ENCODE peak calls at places on chromosomes 6 and 20, in six cellular contexts. I, O, M, E, Y and S are unnamed samples.

GRCh38 chr6:157328108-157328692 is 4.9 kb upstream of the TMEM242 start:
- DNase-seq in I (no peak), O (peak; percentile 25), M (no peak), E (no peak), Y (no peak), S (no peak)

GRCh38 chr6:13831623-13832022 is 17.3 kb upstream of the MCUR1 start:
- DNase-seq in I (no peak), O (no peak), M (no peak), E (no peak), Y (no peak), S (no peak)

GRCh38 chr6:84422380-84422968 is 195.0 kb upstream of the CEP162 start:
- DNase-seq in I (no peak), O (peak; percentile 41), M (peak; percentile 31), E (peak; percentile 92), Y (peak; percentile 23), S (no peak)

GRCh38 chr20:46204594-46205205 is 86.6 kb downstream of the CD40 start:
- DNase-seq in I (no peak), O (no peak), M (no peak), E (no peak), Y (no peak), S (no peak)

GRCh38 chr6:107491791-107492674 is 2.1 kb downstream of the SOBP start:
- DNase-seq in I (no peak), O (peak; percentile 56), M (no peak), E (no peak), Y (no peak), S (no peak)

GRCh38 chr6:160975111-160975510 is 16.5 kb upstream of the MAP3K4 start:
- DNase-seq in I (no peak), O (no peak), M (no peak), E (no peak), Y (no peak), S (no peak)

GRCh38 chr6:110101885-110102284 is 77.6 kb downstream of the WASF1 start:
- DNase-seq in I (no peak), O (no peak), M (no peak), E (no peak), Y (no peak), S (no peak)

GRCh38 chr6:56220078-56220477 is 27.3 kb downstream of the COL21A1 start:
- DNase-seq in I (no peak), O (no peak), M (no peak), E (no peak), Y (no peak), S (no peak)

GRCh38 chr6:76885861-76886301 is 577.4 kb downstream of the HTR1B start:
- DNase-seq in I (no peak), O (peak; percentile 19), M (no peak), E (no peak), Y (no peak), S (no peak)

GRCh38 chr6:168060521-168060931 is 18.5 kb downstream of the FRMD1 start:
- DNase-seq in I (peak; percentile 89), O (peak; percentile 43), M (no peak), E (no peak), Y (peak; percentile 90), S (no peak)

GRCh38 chr6:157033428-157034140 is 256.4 kb downstream of the ARID1B start:
- DNase-seq in I (no peak), O (peak; percentile 30), M (no peak), E (no peak), Y (no peak), S (no peak)

GRCh38 chr6:46011241-46012085 is 4.2 kb downstream of the CLIC5 start:
- DNase-seq in I (peak; percentile 30), O (no peak), M (no peak), E (no peak), Y (no peak), S (no peak)

GRCh38 chr20:19495905-19496703 is 262.0 kb upstream of the RIN2 start:
- DNase-seq in I (no peak), O (no peak), M (no peak), E (no peak), Y (no peak), S (no peak)

GRCh38 chr6:7761047-7761446 is 35.1 kb downstream of the BMP6 start:
- DNase-seq in I (no peak), O (peak; percentile 73), M (no peak), E (no peak), Y (no peak), S (no peak)

GRCh38 chr20:53891306-53891894 is 179.0 kb downstream of the BCAS1 start:
- DNase-seq in I (no peak), O (peak; percentile 83), M (no peak), E (no peak), Y (no peak), S (no peak)

GRCh38 chr20:53708129-53708968 is 114.7 kb upstream of the ZNF217 start:
- DNase-seq in I (no peak), O (peak; percentile 85), M (no peak), E (no peak), Y (no peak), S (no peak)

GRCh38 chr6:135300576-135300975 is 119.5 kb downstream of the MYB start:
- DNase-seq in I (no peak), O (peak; percentile 24), M (no peak), E (no peak), Y (no peak), S (no peak)

GRCh38 chr6:100518588-100518987 is 53.9 kb upstream of the SIM1 start:
- DNase-seq in I (no peak), O (no peak), M (no peak), E (no peak), Y (no peak), S (no peak)

GRCh38 chr6:3340358-3340798 is 81.6 kb downstream of the PSMG4 start:
- DNase-seq in I (no peak), O (no peak), M (no peak), E (no peak), Y (no peak), S (no peak)

GRCh38 chr6:24403501-24403824 is 727 bp downstream of the MRS2 start:
- DNase-seq in I (no peak), O (no peak), M (no peak), E (no peak), Y (no peak), S (no peak)

GRCh38 chr6:168016756-168017525 is 19.5 kb downstream of the KIF25 start:
- DNase-seq in I (no peak), O (no peak), M (no peak), E (peak; percentile 48), Y (no peak), S (peak; percentile 61)

GRCh38 chr20:6560978-6561377 is 206.5 kb upstream of the BMP2 start:
- DNase-seq in I (no peak), O (no peak), M (no peak), E (no peak), Y (peak; percentile 22), S (no peak)

GRCh38 chr6:3299221-3299620 is 40.5 kb downstream of the PSMG4 start:
- DNase-seq in I (no peak), O (no peak), M (no peak), E (no peak), Y (no peak), S (no peak)

GRCh38 chr6:43781941-43782704 is 12.1 kb downstream of the VEGFA start:
- DNase-seq in I (no peak), O (no peak), M (no peak), E (no peak), Y (peak; percentile 84), S (no peak)

GRCh38 chr6:168093071-168093505 is 14.1 kb upstream of the FRMD1 start:
- DNase-seq in I (peak; percentile 51), O (no peak), M (no peak), E (no peak), Y (no peak), S (no peak)

GRCh38 chr20:63858393-63859165 is 2.7 kb upstream of the ABHD16B start:
- DNase-seq in I (no peak), O (peak; percentile 59), M (no peak), E (peak; percentile 67), Y (no peak), S (no peak)
- H3K4me1 ChIP-seq in I (peaks cover 68% of the 10 kb centered on the region), O (peaks cover 29% of the 10 kb centered on the region), M (peaks cover 11% of the 10 kb centered on the region), E (peaks cover 49% of the 10 kb centered on the region), Y (peaks cover 31% of the 10 kb centered on the region), S (peaks cover 52% of the 10 kb centered on the region)

GRCh38 chr20:42204261-42204660 is 586.1 kb upstream of the CHD6 start:
- DNase-seq in I (no peak), O (no peak), M (no peak), E (no peak), Y (peak; percentile 43), S (no peak)
- TF ChIP-seq CTCF in I (no peak), O (no peak), M (no peak), E (peak; percentile 43), Y (peak; percentile 60), S (no peak)

GRCh38 chr6:36980129-36980528 is 5.9 kb downstream of the MTCH1 start:
- DNase-seq in I (no peak), O (no peak), M (no peak), E (no peak), Y (no peak), S (no peak)

GRCh38 chr6:36979343-36979742 is 6.7 kb downstream of the MTCH1 start:
- DNase-seq in I (peak; percentile 57), O (peak; percentile 41), M (no peak), E (no peak), Y (peak; percentile 82), S (no peak)

GRCh38 chr6:36983538-36983937 is 2.5 kb downstream of the MTCH1 start:
- DNase-seq in I (no peak), O (no peak), M (no peak), E (no peak), Y (no peak), S (no peak)

GRCh38 chr6:36978687-36979086 is 7.3 kb downstream of the MTCH1 start:
- DNase-seq in I (no peak), O (no peak), M (no peak), E (no peak), Y (no peak), S (no peak)

DNA sequence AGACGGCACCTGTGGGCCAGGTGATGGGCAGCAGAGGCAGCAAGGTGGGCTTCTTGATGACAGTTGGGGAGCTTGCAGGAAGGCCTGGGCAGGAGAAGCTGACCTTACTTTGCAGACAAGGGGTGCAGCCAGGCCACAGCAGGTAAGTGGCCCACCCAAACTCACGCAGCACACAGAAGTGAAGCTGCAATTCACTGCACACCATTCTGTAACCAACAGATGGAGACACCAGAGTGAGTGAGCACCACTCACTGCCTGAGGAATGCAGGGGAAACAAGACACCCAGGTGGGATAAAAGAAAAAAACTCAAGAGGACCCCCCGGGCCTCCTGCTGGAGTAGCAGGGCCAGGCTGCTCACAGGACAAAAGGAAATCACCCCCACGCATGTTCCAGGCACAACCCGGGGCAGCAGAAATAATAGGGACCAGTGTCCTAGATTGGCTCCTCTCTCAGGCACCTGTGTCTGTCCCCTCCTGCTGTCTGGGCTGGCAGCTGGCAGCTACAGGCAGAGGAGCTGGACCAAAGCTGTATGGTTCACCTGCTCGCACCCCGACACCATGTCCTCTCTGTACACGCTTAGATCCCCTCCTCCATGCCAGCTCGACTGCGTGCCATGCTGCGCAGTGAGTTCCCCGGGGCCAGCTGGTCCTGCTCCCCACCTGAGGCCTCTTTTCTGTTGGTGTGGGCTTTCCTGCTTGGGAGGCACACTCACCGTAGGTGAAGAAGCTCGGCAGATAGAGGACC is 4.9 kb downstream of the MTCH1 start:
- DNase-seq in I (no peak), O (no peak), M (no peak), E (no peak), Y (no peak), S (no peak)
- TF ChIP-seq POLR2A in I (no peak), O (no peak), M (no peak), E (no peak), Y (no peak), S (no peak)

DNA sequence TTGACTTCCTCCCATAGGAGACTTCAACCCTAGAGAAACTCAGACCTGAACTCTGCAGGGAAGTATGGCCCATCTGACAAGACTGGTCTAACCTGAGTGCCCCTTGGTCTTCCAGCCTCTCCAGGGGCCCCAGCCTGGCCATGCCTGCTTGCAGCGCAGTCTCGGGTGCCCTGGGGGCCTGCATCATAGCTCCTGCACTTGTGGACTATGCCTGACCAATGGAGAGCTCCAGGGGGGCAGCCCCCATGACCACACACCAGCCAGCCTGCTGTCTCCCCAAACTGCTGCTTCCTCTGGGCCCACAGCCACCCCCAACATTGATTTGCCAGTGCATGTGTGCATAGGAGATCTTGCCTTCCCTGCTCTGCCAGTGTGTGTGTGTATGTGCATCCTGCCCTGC is 608.6 kb upstream of the MARCKS start:
- DNase-seq in I (no peak), O (no peak), M (no peak), E (no peak), Y (no peak), S (no peak)
- H3K4me1 ChIP-seq in I (no peaks in the 10 kb centered on the region), O (no peaks in the 10 kb centered on the region), M (no peaks in the 10 kb centered on the region), E (no peaks in the 10 kb centered on the region), Y (no peaks in the 10 kb centered on the region), S (no peaks in the 10 kb centered on the region)